ENCODE peak calls at places on chromosomes 16 and 17, in seven cellular contexts. X is heart left ventricle, I is astrocyte of the spinal cord, U is fibroblast of lung, P is AG04450, T is mucosa of descending colon, R is activated B cell treated with CpG ODN at 0.5 μM for 24 hours. N is an unnamed sample.
A peak's percentile ranks its signal among the peaks of the same experiment; 100 is the strongest.

GRCh38 chr17:81057079-81057730 is 22.3 kb downstream of the BAIAP2 start:
- DNase-seq in X (peak; percentile 61), U (no peak), P (no peak), T (peak; percentile 88), I (peak; percentile 38), R (no peak), N (no peak)

GRCh38 chr16:56832768-56833167 is 32.2 kb upstream of the SLC12A3 start:
- DNase-seq in P (no peak), R (no peak), I (no peak), T (no peak), X (no peak), U (no peak), N (no peak)

GRCh38 chr16:10971560-10971961 is 27.2 kb downstream of the CLEC16A start:
- DNase-seq in I (peak; percentile 89), P (peak; percentile 88), U (peak; percentile 78), X (peak; percentile 41), T (no peak), R (no peak), N (no peak)

GRCh38 chr17:46958192-46958591 is 20.9 kb downstream of the RPRML start:
- DNase-seq in U (no peak), R (no peak), X (no peak), T (no peak), P (no peak), I (no peak), N (no peak)

GRCh38 chr17:40903129-40903847 is 18.2 kb upstream of the KRT20 start:
- DNase-seq in T (peak; percentile 57), P (no peak), R (no peak), U (peak; percentile 74), X (no peak), I (peak; percentile 53), N (peak; percentile 49)

GRCh38 chr17:66580601-66581385 is 254.1 kb upstream of the CACNG5 start:
- DNase-seq in R (no peak), T (no peak), U (no peak), P (no peak), I (no peak), X (peak; percentile 40), N (no peak)

GRCh38 chr17:77429735-77429984 is 288.9 kb downstream of the SEC14L1 start:
- DNase-seq in R (no peak), X (no peak), I (no peak), T (no peak), U (no peak), P (no peak), N (no peak)

GRCh38 chr17:46737331-46737730 is 81.2 kb downstream of the WNT3 start:
- DNase-seq in P (no peak), R (no peak), U (no peak), I (no peak), T (no peak), X (no peak), N (no peak)

GRCh38 chr17:83203472-83204221 is 124.2 kb downstream of the METRNL start:
- DNase-seq in P (no peak), T (peak; percentile 54), X (peak; percentile 28), U (no peak), R (peak; percentile 13), I (no peak), N (peak; percentile 47)

GRCh38 chr17:50344712-50345380 is 1.1 kb upstream of the XYLT2 start:
- DNase-seq in U (no peak), R (no peak), I (no peak), T (no peak), P (no peak), X (no peak), N (no peak)

GRCh38 chr16:7601100-7601499 is 268.5 kb downstream of the RBFOX1 start:
- DNase-seq in T (no peak), U (no peak), I (no peak), X (no peak), R (no peak), P (no peak), N (no peak)

GRCh38 chr16:49348408-49349176 is 25.0 kb upstream of the C16orf78 start:
- DNase-seq in T (no peak), R (no peak), I (no peak), P (no peak), U (no peak), X (no peak), N (no peak)

GRCh38 chr16:54422569-54422978 is 136.0 kb upstream of the IRX3 start:
- DNase-seq in X (no peak), U (no peak), R (no peak), I (no peak), T (no peak), P (no peak), N (no peak)

GRCh38 chr17:27157297-27157696 is 136.6 kb upstream of the WSB1 start:
- DNase-seq in I (no peak), U (no peak), P (no peak), R (no peak), X (no peak), T (no peak), N (no peak)

GRCh38 chr17:33521784-33522183 is 228.7 kb upstream of the ASIC2 start:
- DNase-seq in U (no peak), I (no peak), X (no peak), P (no peak), T (no peak), R (no peak), N (no peak)

GRCh38 chr16:719815-720506 is 985 bp upstream of the ANTKMT start:
- DNase-seq in X (no peak), U (no peak), T (no peak), P (no peak), I (no peak), R (no peak), N (no peak)

GRCh38 chr16:720507-720989 is 398 bp upstream of the ANTKMT start:
- DNase-seq in R (no peak), T (no peak), P (no peak), U (peak; percentile 73), X (peak; percentile 65), I (peak; percentile 69), N (no peak)

GRCh38 chr16:722835-723633 is 2.1 kb downstream of the ANTKMT start:
- DNase-seq in I (no peak), R (no peak), P (no peak), T (no peak), U (no peak), X (no peak), N (no peak)

GRCh38 chr16:721765-722481 is 977 bp downstream of the ANTKMT start:
- DNase-seq in I (no peak), X (no peak), U (no peak), P (no peak), T (peak; percentile 68), R (no peak), N (no peak)

GRCh38 chr16:720990-721764 is at the start of gene ANTKMT:
- DNase-seq in U (peak; percentile 73), T (peak; percentile 93), X (peak; percentile 86), I (peak; percentile 65), R (peak; percentile 89), P (no peak), N (no peak)
- TF ChIP-seq CTCF in U (no peak), T (no peak), X (peak; percentile 24), I (no peak), R (no peak), P (no peak), N (no peak)

GRCh38 chr16:65994305-65994704 is 372.2 kb upstream of the CDH5 start:
- DNase-seq in R (no peak), P (no peak), T (no peak), U (no peak), I (peak; percentile 81), X (no peak), N (no peak)

GRCh38 chr16:65988019-65988418 is 378.5 kb upstream of the CDH5 start:
- DNase-seq in T (no peak), I (no peak), R (no peak), U (no peak), P (no peak), X (peak; percentile 29), N (no peak)

GRCh38 chr16:65989861-65990260 is 376.6 kb upstream of the CDH5 start:
- DNase-seq in I (no peak), R (no peak), X (no peak), T (no peak), U (no peak), P (no peak), N (no peak)

DNA sequence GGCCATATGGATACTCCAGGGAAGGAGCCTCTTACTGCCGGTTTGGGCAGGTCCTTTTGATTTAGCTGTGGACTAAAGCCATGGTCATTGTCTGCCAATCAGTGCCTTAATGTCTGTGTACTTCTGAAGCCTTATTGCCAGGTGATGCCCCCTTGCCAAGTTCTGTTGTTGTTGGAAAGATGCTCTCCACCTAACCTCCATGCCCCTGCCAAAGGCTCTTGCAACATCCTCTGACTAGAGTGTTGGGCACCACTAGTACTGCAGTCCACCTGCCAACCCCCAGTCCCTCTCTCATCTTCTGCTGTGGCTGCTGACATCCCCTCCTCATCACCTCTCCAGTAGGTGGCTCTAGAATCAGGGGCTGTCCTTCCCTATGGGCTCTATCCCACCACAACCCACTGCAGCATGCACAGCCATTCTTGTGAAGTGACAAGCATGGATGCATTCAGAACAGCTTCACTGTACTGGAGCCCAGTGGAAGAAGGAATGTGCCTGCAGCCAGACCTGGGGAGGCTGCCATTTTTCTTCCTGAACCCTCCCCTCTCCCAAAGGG is 375.3 kb upstream of the CDH5 start:
- DNase-seq in I (no peak), X (no peak), T (no peak), R (no peak), U (no peak), P (no peak), N (no peak)
- TF ChIP-seq CTCF in I (peak; percentile 7), X (no peak), T (no peak), R (no peak), U (no peak), P (no peak), N (no peak)

GRCh38 chr16:51193879-51194278 is 42.8 kb upstream of the SALL1 start:
- DNase-seq in U (no peak), P (no peak), X (no peak), I (no peak), T (no peak), R (no peak), N (no peak)
- TF ChIP-seq CTCF in U (no peak), P (no peak), X (no peak), I (no peak), T (no peak), R (no peak), N (no peak)

GRCh38 chr17:59565959-59566324 is 532 bp downstream of the DHX40 start:
- DNase-seq in U (peak; percentile 80), I (peak; percentile 81), R (no peak), X (peak; percentile 50), T (no peak), P (peak; percentile 49), N (peak; percentile 64)

GRCh38 chr17:59558039-59558438 is 7.4 kb upstream of the DHX40 start:
- DNase-seq in P (no peak), X (no peak), T (no peak), I (no peak), R (no peak), U (no peak), N (no peak)

GRCh38 chr17:59565171-59565958 is at the start of gene DHX40:
- DNase-seq in X (peak; percentile 96), T (peak; percentile 96), R (peak; percentile 88), U (peak; percentile 95), P (peak; percentile 85), I (peak; percentile 93), N (peak; percentile 96)

GRCh38 chr17:59558953-59559352 is 6.5 kb upstream of the DHX40 start:
- DNase-seq in T (no peak), U (peak; percentile 3), P (no peak), R (no peak), I (peak; percentile 17), X (no peak), N (no peak)

DNA sequence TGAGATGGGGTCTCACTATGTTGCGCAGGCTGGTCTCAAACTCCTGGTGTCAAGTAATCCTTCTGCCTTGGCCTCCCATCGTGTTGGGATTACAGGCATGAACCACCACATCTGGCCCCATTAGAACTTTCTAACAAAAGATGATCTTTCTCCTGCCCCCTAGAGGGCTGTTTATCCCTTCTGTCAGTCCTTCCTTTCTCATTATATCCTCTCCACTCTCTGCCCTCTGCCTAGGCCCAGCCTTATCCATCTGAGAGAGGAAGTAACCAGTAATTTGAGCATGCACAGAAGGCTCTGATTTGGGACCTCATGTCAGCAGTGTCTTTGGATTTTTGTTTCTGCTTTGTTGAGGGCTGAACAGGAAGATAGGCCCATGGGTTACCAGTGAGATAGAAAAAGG is 4.4 kb upstream of the DHX40 start:
- DNase-seq in P (no peak), U (no peak), X (no peak), I (no peak), R (no peak), T (no peak), N (no peak)
- TF ChIP-seq CTCF in P (peak; percentile 42), U (peak; percentile 13), X (no peak), I (peak; percentile 38), R (no peak), T (no peak), N (peak; percentile 51)